ENCODE peak calls at places on chromosomes 5 and 9, in nine cellular contexts. X is foreskin keratinocyte, Q is vagina, F is lower lobe of right lung, U is left ventricle myocardium inferior, Y is endodermal cell, D is transverse colon, P is neural progenitor cell, H is Peyer's patch. E is an unnamed sample. For H3K4me1, the result is how much of the 10 kb centered on the place peaks cover.

GRCh38 chr9:96859461-96860198 is 5.3 kb upstream of the ZNF782 start:
- DNase-seq in X (peak), H (no peak), Y (peak), P (peak), D (no peak), F (no peak), Q (no peak), U (no peak), E (no peak)

GRCh38 chr9:130276121-130276520 is 10.6 kb downstream of the HMCN2 start:
- DNase-seq in X (no peak), D (no peak), F (no peak), U (no peak), Q (no peak), P (no peak), H (no peak), Y (no peak), E (no peak)

GRCh38 chr9:134066546-134066922 is 1.3 kb downstream of the BRD3 start:
- DNase-seq in P (peak), X (no peak), Y (no peak), F (no peak), Q (no peak), D (no peak), H (no peak), U (no peak), E (no peak)

GRCh38 chr5:73454379-73455036 is 5.9 kb upstream of the FOXD1 start:
- DNase-seq in X (peak), U (no peak), Q (no peak), D (peak), Y (peak), P (peak), H (no peak), F (no peak), E (peak)

GRCh38 chr5:165620394-165620793 is 2115.0 kb downstream of the MAT2B start:
- DNase-seq in Q (no peak), P (no peak), U (no peak), F (no peak), H (no peak), X (no peak), Y (no peak), D (peak), E (no peak)

GRCh38 chr9:118418887-118419620 is 714.9 kb downstream of the TLR4 start:
- DNase-seq in F (no peak), H (no peak), U (no peak), D (peak), Q (no peak), P (no peak), X (peak), Y (no peak), E (no peak)

GRCh38 chr9:130341128-130341527 is 75.6 kb downstream of the HMCN2 start:
- DNase-seq in Y (peak), Q (no peak), X (no peak), H (no peak), F (no peak), D (no peak), U (no peak), P (no peak), E (no peak)

GRCh38 chr9:116232425-116233159 is 79.0 kb downstream of the PAPPA start:
- DNase-seq in F (no peak), D (no peak), P (no peak), Q (no peak), H (no peak), Y (no peak), U (no peak), X (peak), E (no peak)

GRCh38 chr5:133344266-133344665 is 268.1 kb downstream of the FSTL4 start:
- DNase-seq in P (no peak), Q (no peak), D (no peak), X (no peak), H (no peak), U (no peak), Y (no peak), F (no peak), E (no peak)

GRCh38 chr9:76700916-76701315 is 63.3 kb upstream of the PCA3 start:
- DNase-seq in D (no peak), P (peak), H (no peak), U (no peak), Q (no peak), F (no peak), Y (no peak), X (no peak), E (no peak)

GRCh38 chr9:85258823-85259370 is 482.9 kb downstream of the AGTPBP1 start:
- DNase-seq in P (peak), Q (no peak), H (no peak), X (peak), U (peak), D (peak), Y (peak), F (no peak), E (no peak)

GRCh38 chr9:98078895-98079294 is 22.4 kb downstream of the NANS start:
- DNase-seq in F (no peak), Q (no peak), H (no peak), X (no peak), Y (no peak), D (no peak), P (no peak), U (no peak), E (no peak)

GRCh38 chr5:172837640-172838039 is 3.6 kb downstream of the ERGIC1 start:
- DNase-seq in P (no peak), Q (no peak), F (peak), H (peak), X (no peak), U (no peak), Y (no peak), D (peak), E (peak)

GRCh38 chr5:31291323-31291854 is 97.9 kb downstream of the CDH6 start:
- DNase-seq in H (no peak), U (no peak), D (no peak), Q (no peak), P (peak), X (no peak), Y (peak), F (no peak), E (no peak)

DNA sequence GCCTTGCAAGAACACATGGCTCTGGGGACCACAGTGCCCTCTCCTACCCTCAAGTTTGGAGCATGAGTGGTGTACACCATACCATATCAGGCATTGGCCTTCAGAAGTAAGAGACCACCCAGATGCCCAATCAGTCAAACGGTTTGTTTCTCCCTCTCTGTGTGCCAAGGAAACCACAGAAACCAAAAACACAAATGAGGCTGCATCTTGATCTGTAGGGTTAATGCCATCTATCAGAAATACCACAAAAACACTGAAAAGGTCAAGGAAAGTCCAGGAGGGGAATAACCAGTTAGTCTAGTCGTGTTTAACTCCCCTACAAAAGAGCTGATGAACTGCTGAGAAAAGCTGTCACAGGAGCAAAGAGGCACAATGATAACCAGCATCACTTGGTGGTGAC is 78.4 kb downstream of the INSYN2B start:
- DNase-seq in U (no peak), Y (no peak), X (no peak), H (no peak), D (no peak), Q (no peak), P (no peak), F (no peak), E (no peak)
- H3K4me1 ChIP-seq in U (under half), Y (under half), X (under half), H (under half), D (under half), Q (under half), P (under half), F (under half), E (under half)

GRCh38 chr5:68286612-68286912 is 71.0 kb downstream of the PIK3R1 start:
- DNase-seq in H (no peak), F (no peak), D (no peak), Q (no peak), U (no peak), P (no peak), X (no peak), Y (no peak), E (no peak)
- H3K4me1 ChIP-seq in H (under half), F (half or more), D (half or more), Q (half or more), U (half or more), P (under half), X (under half), Y (under half), E (half or more)

GRCh38 chr9:136090768-136091581 is 4.1 kb downstream of the NACC2 start:
- DNase-seq in Y (peak), D (peak), F (peak), U (peak), X (no peak), H (no peak), Q (no peak), P (peak), E (no peak)

GRCh38 chr9:136092353-136092650 is 2.8 kb downstream of the NACC2 start:
- DNase-seq in D (no peak), F (no peak), H (no peak), Q (no peak), P (peak), X (no peak), U (no peak), Y (peak), E (no peak)

GRCh38 chr9:136090060-136090735 is 4.9 kb downstream of the NACC2 start:
- DNase-seq in D (no peak), X (no peak), F (peak), Y (no peak), U (no peak), P (peak), H (no peak), Q (no peak), E (no peak)

GRCh38 chr9:136092741-136093140 is 2.3 kb downstream of the NACC2 start:
- DNase-seq in F (no peak), H (no peak), X (no peak), Q (no peak), P (peak), Y (no peak), D (no peak), U (no peak), E (no peak)

DNA sequence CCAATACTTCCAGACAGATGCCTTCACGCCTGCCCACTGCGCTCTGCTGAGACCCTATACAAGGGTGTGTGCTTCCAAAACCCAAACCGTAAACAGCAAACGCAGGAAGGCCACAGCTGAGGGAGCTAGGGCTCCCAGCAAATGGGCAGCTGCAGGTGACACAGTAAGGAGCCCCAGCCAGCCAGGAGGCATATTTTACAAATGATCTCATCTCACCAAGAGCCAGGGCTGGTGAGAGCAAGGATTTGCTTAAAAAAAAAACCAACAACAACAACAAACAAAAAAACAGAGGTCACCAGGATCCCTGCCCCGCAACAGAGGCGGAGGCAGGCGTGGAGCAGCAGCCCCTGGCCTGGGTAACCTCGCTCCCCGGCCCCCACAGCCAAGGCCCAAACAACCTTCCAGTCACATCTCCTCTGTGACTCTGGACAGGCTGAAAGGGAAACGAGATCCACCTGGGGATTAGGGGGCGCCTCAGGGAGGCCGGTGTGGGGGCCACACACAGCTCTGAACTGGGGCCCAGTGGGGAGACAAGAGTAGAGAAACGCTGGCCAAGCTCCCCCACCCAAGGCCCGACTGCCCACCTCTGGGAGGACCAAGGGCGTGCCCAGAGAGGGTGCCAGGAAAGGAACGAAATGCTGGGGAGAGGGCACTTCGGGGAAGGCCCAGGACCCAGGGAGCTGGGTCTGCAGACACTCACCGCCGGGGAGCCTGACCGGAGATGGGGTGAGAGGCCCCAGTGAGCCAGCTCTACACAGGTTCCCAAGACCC is 3.3 kb downstream of the NACC2 start:
- DNase-seq in Q (no peak), X (no peak), P (peak), D (no peak), H (no peak), U (no peak), F (no peak), Y (no peak), E (no peak)
- H3K4me1 ChIP-seq in Q (half or more), X (under half), P (under half), D (half or more), H (under half), U (half or more), F (half or more), Y (under half), E (under half)

DNA sequence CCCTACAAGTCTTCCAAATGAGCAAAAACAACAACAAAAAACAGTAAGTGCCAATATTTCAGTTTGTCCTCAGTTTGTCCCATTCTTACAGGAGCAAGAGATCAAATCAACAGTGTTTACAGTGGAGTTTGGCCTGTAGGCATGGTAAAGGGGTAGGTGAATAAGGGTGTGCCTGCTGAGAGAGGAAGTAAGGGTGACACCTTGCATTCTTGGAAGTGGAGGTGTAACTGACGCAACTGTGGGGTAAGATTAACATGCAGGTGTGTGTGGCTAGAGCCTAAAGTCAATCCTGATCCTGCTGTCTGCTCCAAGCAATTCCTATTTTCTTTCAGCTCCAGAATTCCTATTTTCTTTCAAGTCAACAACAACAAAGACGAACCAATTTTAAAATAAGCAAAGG is 43.4 kb downstream of the PFDN1 start:
- DNase-seq in H (no peak), D (peak), Q (no peak), Y (peak), U (no peak), P (no peak), X (peak), F (no peak), E (peak)
- H3K4me1 ChIP-seq in H (under half), D (under half), Q (under half), Y (under half), U (half or more), P (under half), X (under half), F (under half), E (under half)

DNA sequence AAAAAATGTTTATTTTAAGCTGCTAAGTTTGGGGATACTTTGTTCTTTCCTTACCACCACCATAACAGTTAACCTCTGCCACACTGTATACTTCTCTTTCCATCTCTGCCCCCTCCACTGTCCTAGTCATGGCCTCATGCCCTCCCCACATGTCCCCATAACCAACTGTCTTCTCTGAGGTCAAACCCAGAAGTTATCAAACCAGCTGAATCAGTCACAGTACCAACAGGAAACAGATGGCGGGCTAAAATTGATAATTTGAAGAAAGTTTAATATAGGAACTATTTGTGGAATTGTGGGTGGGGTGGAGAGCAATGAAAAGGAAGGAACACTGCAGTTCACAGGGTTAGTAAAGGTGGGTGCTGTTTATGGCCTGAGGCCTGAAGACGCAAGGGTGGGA is 5.7 kb upstream of the DCTN4 start:
- DNase-seq in H (no peak), Y (no peak), D (no peak), F (no peak), Q (no peak), P (no peak), X (no peak), U (no peak), E (no peak)
- H3K4me1 ChIP-seq in H (under half), Y (under half), D (under half), F (under half), Q (under half), P (under half), X (under half), U (under half), E (under half)

GRCh38 chr5:17077447-17078233 is 139.8 kb upstream of the BASP1 start:
- DNase-seq in D (no peak), U (no peak), P (no peak), Y (no peak), F (no peak), Q (no peak), H (no peak), X (no peak), E (no peak)
- H3K4me1 ChIP-seq in D (under half), U (under half), P (under half), Y (under half), F (under half), Q (under half), H (under half), X (under half), E (under half)

GRCh38 chr5:135392256-135392655 is 6.8 kb downstream of the MACROH2A1 start:
- DNase-seq in P (no peak), X (no peak), Q (no peak), D (no peak), H (no peak), Y (no peak), F (no peak), U (no peak), E (no peak)
- H3K4me1 ChIP-seq in P (under half), X (under half), Q (half or more), D (under half), H (under half), Y (under half), F (half or more), U (half or more), E (half or more)

GRCh38 chr5:69498384-69498783 is 5.8 kb downstream of the OCLN start:
- DNase-seq in U (no peak), Q (no peak), H (no peak), D (no peak), P (no peak), Y (no peak), X (no peak), F (no peak), E (no peak)
- H3K4me1 ChIP-seq in U (under half), Q (under half), H (under half), D (under half), P (under half), Y (under half), X (under half), F (under half), E (under half)

GRCh38 chr9:112380771-112381181 is 868 bp downstream of the HSDL2 start:
- DNase-seq in Y (peak), H (no peak), X (peak), Q (no peak), D (no peak), F (no peak), P (no peak), U (no peak), E (no peak)
- H3K4me1 ChIP-seq in Y (under half), H (under half), X (under half), Q (half or more), D (under half), F (half or more), P (under half), U (half or more), E (under half)

E was measured in CD8-positive, alpha-beta memory T cell.